ENCODE peak calls at places on chromosomes 16 and 17, in eight cellular contexts. One of them, this sample, is unnamed.

GRCh38 chr16:57984443-57985203 is 13.7 kb upstream of the CNGB1 start:
- DNase-seq in ACHN: peak; percentile 34
- DNase-seq in kidney tubule cell: peak; percentile 70
- DNase-seq in stimulated activated naive CD4-positive, alpha-beta T cell: peak; percentile 89
- DNase-seq in MCF 10A: peak; percentile 38
- DNase-seq in NCI-H748 treated with DMSO at 0.1 percent for 48 hours: no peak
- DNase-seq in right atrium auricular region: peak; percentile 82
- DNase-seq in RCC 7860: no peak
- DNase-seq in this sample: peak; percentile 24

GRCh38 chr17:83192161-83192788 is 112.9 kb downstream of the METRNL start:
- DNase-seq in ACHN: no peak
- DNase-seq in kidney tubule cell: peak; percentile 35
- DNase-seq in stimulated activated naive CD4-positive, alpha-beta T cell: no peak
- DNase-seq in MCF 10A: no peak
- DNase-seq in NCI-H748 treated with DMSO at 0.1 percent for 48 hours: no peak
- DNase-seq in right atrium auricular region: peak; percentile 75
- DNase-seq in RCC 7860: no peak
- DNase-seq in this sample: no peak

GRCh38 chr17:71405101-71405500 is 715.7 kb upstream of the SOX9 start:
- DNase-seq in ACHN: no peak
- DNase-seq in kidney tubule cell: peak; percentile 20
- DNase-seq in stimulated activated naive CD4-positive, alpha-beta T cell: no peak
- DNase-seq in MCF 10A: peak; percentile 64
- DNase-seq in NCI-H748 treated with DMSO at 0.1 percent for 48 hours: no peak
- DNase-seq in right atrium auricular region: no peak
- DNase-seq in RCC 7860: no peak
- DNase-seq in this sample: no peak

GRCh38 chr16:82972520-82972919 is 345.8 kb downstream of the CDH13 start:
- DNase-seq in ACHN: no peak
- DNase-seq in kidney tubule cell: no peak
- DNase-seq in stimulated activated naive CD4-positive, alpha-beta T cell: no peak
- DNase-seq in MCF 10A: no peak
- DNase-seq in NCI-H748 treated with DMSO at 0.1 percent for 48 hours: no peak
- DNase-seq in right atrium auricular region: no peak
- DNase-seq in RCC 7860: no peak
- DNase-seq in this sample: no peak

GRCh38 chr16:30896890-30897730 is 696 bp downstream of the CTF1 start:
- DNase-seq in ACHN: peak; percentile 95
- DNase-seq in kidney tubule cell: peak; percentile 89
- DNase-seq in stimulated activated naive CD4-positive, alpha-beta T cell: peak; percentile 73
- DNase-seq in MCF 10A: peak; percentile 83
- DNase-seq in NCI-H748 treated with DMSO at 0.1 percent for 48 hours: no peak
- DNase-seq in right atrium auricular region: peak; percentile 96
- DNase-seq in RCC 7860: no peak
- DNase-seq in this sample: peak; percentile 48

GRCh38 chr16:24689128-24689527 is 40.3 kb upstream of the TNRC6A start:
- DNase-seq in ACHN: peak; percentile 74
- DNase-seq in kidney tubule cell: peak; percentile 50
- DNase-seq in stimulated activated naive CD4-positive, alpha-beta T cell: no peak
- DNase-seq in MCF 10A: peak; percentile 45
- DNase-seq in NCI-H748 treated with DMSO at 0.1 percent for 48 hours: no peak
- DNase-seq in right atrium auricular region: no peak
- DNase-seq in RCC 7860: no peak
- DNase-seq in this sample: no peak

GRCh38 chr16:86577314-86577971 is 906 bp upstream of the FOXL1 start:
- DNase-seq in ACHN: no peak
- DNase-seq in kidney tubule cell: no peak
- DNase-seq in stimulated activated naive CD4-positive, alpha-beta T cell: no peak
- DNase-seq in MCF 10A: no peak
- DNase-seq in NCI-H748 treated with DMSO at 0.1 percent for 48 hours: no peak
- DNase-seq in right atrium auricular region: no peak
- DNase-seq in RCC 7860: no peak
- DNase-seq in this sample: no peak

GRCh38 chr17:4880850-4881249 is 18.5 kb upstream of the C17orf107 start:
- DNase-seq in ACHN: no peak
- DNase-seq in kidney tubule cell: no peak
- DNase-seq in stimulated activated naive CD4-positive, alpha-beta T cell: no peak
- DNase-seq in MCF 10A: no peak
- DNase-seq in NCI-H748 treated with DMSO at 0.1 percent for 48 hours: no peak
- DNase-seq in right atrium auricular region: no peak
- DNase-seq in RCC 7860: no peak
- DNase-seq in this sample: no peak

GRCh38 chr17:64160378-64160777 is 30.4 kb upstream of the ERN1 start:
- DNase-seq in ACHN: no peak
- DNase-seq in kidney tubule cell: no peak
- DNase-seq in stimulated activated naive CD4-positive, alpha-beta T cell: no peak
- DNase-seq in MCF 10A: no peak
- DNase-seq in NCI-H748 treated with DMSO at 0.1 percent for 48 hours: no peak
- DNase-seq in right atrium auricular region: no peak
- DNase-seq in RCC 7860: no peak
- DNase-seq in this sample: no peak

GRCh38 chr17:9022553-9023388 is 1.5 kb downstream of the NTN1 start:
- DNase-seq in ACHN: no peak
- DNase-seq in kidney tubule cell: peak; percentile 9
- DNase-seq in stimulated activated naive CD4-positive, alpha-beta T cell: no peak
- DNase-seq in MCF 10A: no peak
- DNase-seq in NCI-H748 treated with DMSO at 0.1 percent for 48 hours: no peak
- DNase-seq in right atrium auricular region: no peak
- DNase-seq in RCC 7860: no peak
- DNase-seq in this sample: no peak

GRCh38 chr17:62720126-62720850 is 87.8 kb downstream of the MARCHF10 start:
- DNase-seq in ACHN: peak; percentile 73
- DNase-seq in kidney tubule cell: peak; percentile 98
- DNase-seq in stimulated activated naive CD4-positive, alpha-beta T cell: no peak
- DNase-seq in MCF 10A: peak; percentile 54
- DNase-seq in NCI-H748 treated with DMSO at 0.1 percent for 48 hours: no peak
- DNase-seq in right atrium auricular region: no peak
- DNase-seq in RCC 7860: peak; percentile 74
- DNase-seq in this sample: no peak

GRCh38 chr16:11497851-11498289 is 88.8 kb downstream of the LITAF start:
- DNase-seq in ACHN: peak; percentile 32
- DNase-seq in kidney tubule cell: peak; percentile 39
- DNase-seq in stimulated activated naive CD4-positive, alpha-beta T cell: no peak
- DNase-seq in MCF 10A: peak; percentile 75
- DNase-seq in NCI-H748 treated with DMSO at 0.1 percent for 48 hours: no peak
- DNase-seq in right atrium auricular region: peak; percentile 72
- DNase-seq in RCC 7860: peak; percentile 63
- DNase-seq in this sample: no peak

GRCh38 chr17:80777274-80777673 is 214.4 kb upstream of the CHMP6 start:
- DNase-seq in ACHN: no peak
- DNase-seq in kidney tubule cell: no peak
- DNase-seq in stimulated activated naive CD4-positive, alpha-beta T cell: no peak
- DNase-seq in MCF 10A: no peak
- DNase-seq in NCI-H748 treated with DMSO at 0.1 percent for 48 hours: no peak
- DNase-seq in right atrium auricular region: no peak
- DNase-seq in RCC 7860: no peak
- DNase-seq in this sample: peak; percentile 58

GRCh38 chr16:12972246-12972645 is 70.8 kb downstream of the SHISA9 start:
- DNase-seq in ACHN: no peak
- DNase-seq in kidney tubule cell: peak; percentile 53
- DNase-seq in stimulated activated naive CD4-positive, alpha-beta T cell: no peak
- DNase-seq in MCF 10A: no peak
- DNase-seq in NCI-H748 treated with DMSO at 0.1 percent for 48 hours: no peak
- DNase-seq in right atrium auricular region: no peak
- DNase-seq in RCC 7860: no peak
- DNase-seq in this sample: no peak

GRCh38 chr16:72501739-72502653 is 330.0 kb upstream of the PMFBP1 start:
- DNase-seq in ACHN: peak; percentile 80
- DNase-seq in kidney tubule cell: peak; percentile 64
- DNase-seq in stimulated activated naive CD4-positive, alpha-beta T cell: no peak
- DNase-seq in MCF 10A: peak; percentile 71
- DNase-seq in NCI-H748 treated with DMSO at 0.1 percent for 48 hours: peak; percentile 36
- DNase-seq in right atrium auricular region: no peak
- DNase-seq in RCC 7860: peak; percentile 43
- DNase-seq in this sample: peak; percentile 8

GRCh38 chr17:63626551-63627228 is 4.5 kb downstream of the MAP3K3 start:
- DNase-seq in ACHN: no peak
- DNase-seq in kidney tubule cell: peak; percentile 38
- DNase-seq in stimulated activated naive CD4-positive, alpha-beta T cell: no peak
- DNase-seq in MCF 10A: no peak
- DNase-seq in NCI-H748 treated with DMSO at 0.1 percent for 48 hours: no peak
- DNase-seq in right atrium auricular region: no peak
- DNase-seq in RCC 7860: no peak
- DNase-seq in this sample: no peak

GRCh38 chr17:78717431-78717980 is 64.6 kb downstream of the CYTH1 start:
- DNase-seq in ACHN: peak; percentile 34
- DNase-seq in kidney tubule cell: peak; percentile 35
- DNase-seq in stimulated activated naive CD4-positive, alpha-beta T cell: no peak
- DNase-seq in MCF 10A: peak; percentile 57
- DNase-seq in NCI-H748 treated with DMSO at 0.1 percent for 48 hours: no peak
- DNase-seq in right atrium auricular region: no peak
- DNase-seq in RCC 7860: no peak
- DNase-seq in this sample: no peak

GRCh38 chr17:54196751-54197150 is 374.0 kb downstream of the KIF2B start:
- DNase-seq in ACHN: no peak
- DNase-seq in kidney tubule cell: no peak
- DNase-seq in stimulated activated naive CD4-positive, alpha-beta T cell: no peak
- DNase-seq in MCF 10A: no peak
- DNase-seq in NCI-H748 treated with DMSO at 0.1 percent for 48 hours: no peak
- DNase-seq in right atrium auricular region: no peak
- DNase-seq in RCC 7860: no peak
- DNase-seq in this sample: no peak

GRCh38 chr17:64032081-64032480 is 11.6 kb upstream of the ICAM2 start:
- DNase-seq in ACHN: peak; percentile 26
- DNase-seq in kidney tubule cell: peak; percentile 90
- DNase-seq in stimulated activated naive CD4-positive, alpha-beta T cell: no peak
- DNase-seq in MCF 10A: no peak
- DNase-seq in NCI-H748 treated with DMSO at 0.1 percent for 48 hours: no peak
- DNase-seq in right atrium auricular region: no peak
- DNase-seq in RCC 7860: peak; percentile 23
- DNase-seq in this sample: no peak

GRCh38 chr16:72989203-72989991 is 58.5 kb downstream of the ZFHX3 start:
- DNase-seq in ACHN: peak; percentile 54
- DNase-seq in kidney tubule cell: peak; percentile 91
- DNase-seq in stimulated activated naive CD4-positive, alpha-beta T cell: no peak
- DNase-seq in MCF 10A: peak; percentile 94
- DNase-seq in NCI-H748 treated with DMSO at 0.1 percent for 48 hours: no peak
- DNase-seq in right atrium auricular region: no peak
- DNase-seq in RCC 7860: peak; percentile 76
- DNase-seq in this sample: no peak

GRCh38 chr17:65297384-65297783 is 160.2 kb downstream of the RGS9 start:
- DNase-seq in ACHN: no peak
- DNase-seq in kidney tubule cell: no peak
- DNase-seq in stimulated activated naive CD4-positive, alpha-beta T cell: no peak
- DNase-seq in MCF 10A: peak; percentile 35
- DNase-seq in NCI-H748 treated with DMSO at 0.1 percent for 48 hours: no peak
- DNase-seq in right atrium auricular region: no peak
- DNase-seq in RCC 7860: no peak
- DNase-seq in this sample: no peak

GRCh38 chr16:83733301-83733700 is 74.5 kb upstream of the HSBP1 start:
- DNase-seq in ACHN: no peak
- DNase-seq in kidney tubule cell: no peak
- DNase-seq in stimulated activated naive CD4-positive, alpha-beta T cell: no peak
- DNase-seq in MCF 10A: no peak
- DNase-seq in NCI-H748 treated with DMSO at 0.1 percent for 48 hours: peak; percentile 81
- DNase-seq in right atrium auricular region: peak; percentile 9
- DNase-seq in RCC 7860: no peak
- DNase-seq in this sample: no peak

GRCh38 chr17:74042744-74043486 is 160.6 kb upstream of the RPL38 start:
- DNase-seq in ACHN: peak; percentile 90
- DNase-seq in kidney tubule cell: peak; percentile 95
- DNase-seq in stimulated activated naive CD4-positive, alpha-beta T cell: no peak
- DNase-seq in MCF 10A: peak; percentile 93
- DNase-seq in NCI-H748 treated with DMSO at 0.1 percent for 48 hours: no peak
- DNase-seq in right atrium auricular region: no peak
- DNase-seq in RCC 7860: peak; percentile 89
- DNase-seq in this sample: no peak

GRCh38 chr16:50733468-50733867 is 8.4 kb upstream of the CYLD start:
- DNase-seq in ACHN: no peak
- DNase-seq in kidney tubule cell: no peak
- DNase-seq in stimulated activated naive CD4-positive, alpha-beta T cell: no peak
- DNase-seq in MCF 10A: no peak
- DNase-seq in NCI-H748 treated with DMSO at 0.1 percent for 48 hours: no peak
- DNase-seq in right atrium auricular region: no peak
- DNase-seq in RCC 7860: no peak
- DNase-seq in this sample: no peak

GRCh38 chr17:9443811-9444210 is 131.8 kb downstream of the STX8 start:
- DNase-seq in ACHN: no peak
- DNase-seq in kidney tubule cell: peak; percentile 69
- DNase-seq in stimulated activated naive CD4-positive, alpha-beta T cell: no peak
- DNase-seq in MCF 10A: no peak
- DNase-seq in NCI-H748 treated with DMSO at 0.1 percent for 48 hours: no peak
- DNase-seq in right atrium auricular region: no peak
- DNase-seq in RCC 7860: peak; percentile 27
- DNase-seq in this sample: no peak

GRCh38 chr17:13393841-13394710 is 207.7 kb downstream of the HS3ST3A1 start:
- DNase-seq in ACHN: no peak
- DNase-seq in kidney tubule cell: peak; percentile 31
- DNase-seq in stimulated activated naive CD4-positive, alpha-beta T cell: no peak
- DNase-seq in MCF 10A: peak; percentile 95
- DNase-seq in NCI-H748 treated with DMSO at 0.1 percent for 48 hours: no peak
- DNase-seq in right atrium auricular region: no peak
- DNase-seq in RCC 7860: peak; percentile 50
- DNase-seq in this sample: no peak

GRCh38 chr17:42920106-42920900 is 19.7 kb downstream of the G6PC1 start:
- DNase-seq in ACHN: no peak
- DNase-seq in kidney tubule cell: no peak
- DNase-seq in stimulated activated naive CD4-positive, alpha-beta T cell: no peak
- DNase-seq in MCF 10A: no peak
- DNase-seq in NCI-H748 treated with DMSO at 0.1 percent for 48 hours: peak; percentile 44
- DNase-seq in right atrium auricular region: no peak
- DNase-seq in RCC 7860: no peak
- DNase-seq in this sample: no peak

GRCh38 chr17:19533718-19534561 is at the start of gene SLC47A1:
- DNase-seq in ACHN: peak; percentile 23
- DNase-seq in kidney tubule cell: peak; percentile 41
- DNase-seq in stimulated activated naive CD4-positive, alpha-beta T cell: peak; percentile 13
- DNase-seq in MCF 10A: no peak
- DNase-seq in NCI-H748 treated with DMSO at 0.1 percent for 48 hours: no peak
- DNase-seq in right atrium auricular region: no peak
- DNase-seq in RCC 7860: no peak
- DNase-seq in this sample: no peak

GRCh38 chr16:3578610-3579551 is 1.7 kb upstream of the NLRC3 start:
- DNase-seq in ACHN: no peak
- DNase-seq in kidney tubule cell: no peak
- DNase-seq in stimulated activated naive CD4-positive, alpha-beta T cell: peak; percentile 29
- DNase-seq in MCF 10A: no peak
- DNase-seq in NCI-H748 treated with DMSO at 0.1 percent for 48 hours: no peak
- DNase-seq in right atrium auricular region: no peak
- DNase-seq in RCC 7860: no peak
- DNase-seq in this sample: no peak

GRCh38 chr17:44493339-44493738 is 9.9 kb downstream of the GPATCH8 start:
- DNase-seq in ACHN: no peak
- DNase-seq in kidney tubule cell: no peak
- DNase-seq in stimulated activated naive CD4-positive, alpha-beta T cell: no peak
- DNase-seq in MCF 10A: no peak
- DNase-seq in NCI-H748 treated with DMSO at 0.1 percent for 48 hours: no peak
- DNase-seq in right atrium auricular region: no peak
- DNase-seq in RCC 7860: no peak
- DNase-seq in this sample: no peak

GRCh38 chr16:11101695-11102522 is 154.1 kb downstream of the SOCS1 start:
- DNase-seq in ACHN: no peak
- DNase-seq in kidney tubule cell: no peak
- DNase-seq in stimulated activated naive CD4-positive, alpha-beta T cell: no peak
- DNase-seq in MCF 10A: no peak
- DNase-seq in NCI-H748 treated with DMSO at 0.1 percent for 48 hours: no peak
- DNase-seq in right atrium auricular region: no peak
- DNase-seq in RCC 7860: no peak
- DNase-seq in this sample: no peak

GRCh38 chr17:13952252-13952721 is 117.0 kb upstream of the COX10 start:
- DNase-seq in ACHN: no peak
- DNase-seq in kidney tubule cell: no peak
- DNase-seq in stimulated activated naive CD4-positive, alpha-beta T cell: no peak
- DNase-seq in MCF 10A: no peak
- DNase-seq in NCI-H748 treated with DMSO at 0.1 percent for 48 hours: peak; percentile 33
- DNase-seq in right atrium auricular region: no peak
- DNase-seq in RCC 7860: no peak
- DNase-seq in this sample: no peak

GRCh38 chr17:16378631-16379282 is 2.1 kb upstream of the UBB start:
- DNase-seq in ACHN: no peak
- DNase-seq in kidney tubule cell: no peak
- DNase-seq in stimulated activated naive CD4-positive, alpha-beta T cell: no peak
- DNase-seq in MCF 10A: peak; percentile 70
- DNase-seq in NCI-H748 treated with DMSO at 0.1 percent for 48 hours: no peak
- DNase-seq in right atrium auricular region: no peak
- DNase-seq in RCC 7860: no peak
- DNase-seq in this sample: no peak